ENCODE peak calls at places on chromosomes 6 and 20, in seven cellular contexts. R is CD8-positive, alpha-beta T cell; L is GM12878; O is GM23248; K is heart right ventricle; C is tibial artery; Q is A549. M is an unnamed sample. For H3K9me3 and H3K4me1, the result is how much of the 10 kb centered on the place peaks cover.

GRCh38 chr6:39853604-39854003 is 61.4 kb downstream of the DAAM2 start:
- DNase-seq in L (no peak), O (no peak), K (no peak), Q (no peak), C (no peak), R (no peak), M (no peak)

GRCh38 chr6:121430514-121431460 is 4.7 kb upstream of the GJA1 start:
- DNase-seq in R (no peak), L (no peak), O (peak), K (no peak), C (no peak), Q (peak), M (no peak)

GRCh38 chr6:51541847-51542246 is 545.6 kb downstream of the PKHD1 start:
- DNase-seq in L (no peak), R (no peak), O (peak), C (no peak), K (no peak), Q (no peak), M (no peak)

GRCh38 chr6:150894935-150895686 is 29.6 kb downstream of the MTHFD1L start:
- DNase-seq in O (peak), C (no peak), L (peak), R (no peak), K (peak), Q (no peak), M (no peak)

GRCh38 chr20:32685541-32686529 is 12.1 kb upstream of the C20orf203 start:
- DNase-seq in C (no peak), Q (no peak), R (no peak), K (peak), O (peak), L (no peak), M (no peak)

GRCh38 chr6:21133902-21134301 is 459.6 kb upstream of the SOX4 start:
- DNase-seq in R (no peak), O (no peak), Q (no peak), K (no peak), C (no peak), L (no peak), M (no peak)

GRCh38 chr6:166202321-166202733 is 34.7 kb upstream of the TBXT start:
- DNase-seq in K (peak), R (no peak), Q (no peak), C (no peak), O (no peak), L (peak), M (no peak)

GRCh38 chr6:113854531-113855499 is 2.3 kb upstream of the MARCKS start:
- DNase-seq in R (no peak), O (peak), K (peak), Q (peak), L (no peak), C (peak), M (peak)

GRCh38 chr6:30626484-30627366 is at the start of gene ATAT1:
- DNase-seq in K (peak), R (peak), L (peak), O (peak), C (peak), Q (peak), M (peak)

GRCh38 chr20:17664025-17664638 is 17.9 kb downstream of the RRBP1 start:
- DNase-seq in L (no peak), R (no peak), C (peak), O (no peak), Q (no peak), K (no peak), M (no peak)

GRCh38 chr20:17613328-17614175 is 43.7 kb downstream of the DSTN start:
- DNase-seq in O (no peak), C (peak), L (no peak), R (no peak), Q (no peak), K (no peak), M (no peak)

GRCh38 chr6:46538800-46539199 is 47.6 kb upstream of the RCAN2 start:
- DNase-seq in K (no peak), L (no peak), O (no peak), R (no peak), C (no peak), Q (no peak), M (no peak)

GRCh38 chr20:37364927-37365272 is 19.0 kb downstream of the SRC start:
- DNase-seq in R (no peak), O (no peak), L (no peak), C (no peak), K (no peak), Q (no peak), M (no peak)

GRCh38 chr6:167267896-167268528 is 23.1 kb upstream of the UNC93A start:
- DNase-seq in R (no peak), K (no peak), L (no peak), C (no peak), Q (no peak), O (no peak), M (no peak)

GRCh38 chr20:20548527-20549266 is 163.7 kb downstream of the RALGAPA2 start:
- DNase-seq in K (no peak), O (no peak), C (no peak), Q (no peak), L (no peak), R (no peak), M (no peak)

GRCh38 chr6:89706121-89706520 is 67.6 kb upstream of the LYRM2 start:
- DNase-seq in O (no peak), Q (no peak), K (no peak), R (no peak), C (no peak), L (no peak), M (no peak)

GRCh38 chr6:25014806-25015560 is 79.2 kb upstream of the RIPOR2 start:
- DNase-seq in K (no peak), L (no peak), Q (no peak), C (no peak), R (no peak), O (peak), M (peak)

GRCh38 chr6:145643760-145644159 is 91.6 kb downstream of the EPM2A start:
- DNase-seq in Q (no peak), O (peak), R (no peak), C (no peak), L (no peak), K (no peak), M (no peak)

GRCh38 chr6:166143011-166143410 is 24.6 kb downstream of the TBXT start:
- DNase-seq in R (no peak), O (no peak), L (no peak), Q (no peak), K (peak), C (no peak), M (no peak)

GRCh38 chr6:106473807-106474206 is 113.3 kb downstream of the CRYBG1 start:
- DNase-seq in C (no peak), R (no peak), Q (no peak), O (peak), K (no peak), L (no peak), M (no peak)

GRCh38 chr6:15476631-15477380 is 186.0 kb downstream of the DTNBP1 start:
- DNase-seq in L (no peak), K (no peak), O (peak), C (no peak), R (no peak), Q (no peak), M (no peak)

GRCh38 chr6:25085761-25086160 is 150.0 kb upstream of the RIPOR2 start:
- DNase-seq in R (no peak), L (no peak), Q (no peak), O (no peak), C (no peak), K (peak), M (no peak)

GRCh38 chr20:7031222-7031621 is 263.7 kb downstream of the BMP2 start:
- DNase-seq in K (no peak), O (peak), C (no peak), Q (peak), R (no peak), L (no peak), M (no peak)

GRCh38 chr6:34919651-34920050 is 30.6 kb downstream of the ANKS1A start:
- DNase-seq in L (no peak), C (no peak), Q (no peak), K (no peak), O (peak), R (no peak), M (no peak)

DNA sequence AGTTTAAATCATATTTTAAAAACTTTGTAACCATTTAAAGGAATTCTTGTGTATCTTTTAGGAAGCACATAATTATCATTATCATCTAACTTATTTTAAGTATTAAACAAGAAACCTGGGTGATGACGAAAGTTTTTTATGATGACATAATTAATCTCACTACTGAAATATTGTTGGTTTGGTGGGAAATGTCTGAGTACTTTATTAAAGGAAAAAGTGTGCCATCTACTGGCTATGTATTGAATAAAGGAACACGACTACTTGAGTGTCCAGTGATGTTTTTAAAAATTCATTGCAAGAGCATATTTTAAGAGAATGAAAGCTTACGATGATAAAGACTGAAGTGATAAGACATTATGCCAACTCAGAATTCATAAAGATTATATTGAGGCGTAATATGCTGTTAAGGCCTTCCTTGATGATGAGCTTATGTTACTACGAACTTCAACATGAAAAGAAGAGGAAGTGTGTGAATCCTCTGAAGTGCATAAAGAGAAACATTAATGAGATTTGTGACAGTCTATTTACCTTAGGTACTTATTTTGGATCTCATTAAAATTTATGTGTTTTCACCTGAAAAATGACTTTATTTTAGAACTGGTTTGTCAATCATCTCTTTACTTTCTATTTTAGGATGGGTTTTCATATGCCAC is 12.0 kb upstream of the TRMT11 start:
- DNase-seq in R (no peak), K (no peak), C (no peak), L (no peak), O (peak), Q (peak), M (no peak)
- H3K27ac ChIP-seq in R (no peak), K (no peak), C (no peak), L (no peak), O (no peak), Q (peak), M (no peak)

GRCh38 chr6:160586374-160586773 is 77.7 kb downstream of the LPA start:
- DNase-seq in Q (no peak), R (no peak), C (no peak), O (no peak), K (no peak), L (no peak), M (no peak)
- H3K9me3 ChIP-seq in Q (under half), R (under half), C (under half), O (under half), K (under half), L (under half), M (under half)

GRCh38 chr6:4851035-4851434 is 74.8 kb downstream of the CDYL start:
- DNase-seq in C (no peak), Q (no peak), K (no peak), L (no peak), O (no peak), R (no peak), M (no peak)
- H3K4me1 ChIP-seq in C (under half), Q (under half), K (under half), L (under half), O (under half), R (under half), M (under half)

DNA sequence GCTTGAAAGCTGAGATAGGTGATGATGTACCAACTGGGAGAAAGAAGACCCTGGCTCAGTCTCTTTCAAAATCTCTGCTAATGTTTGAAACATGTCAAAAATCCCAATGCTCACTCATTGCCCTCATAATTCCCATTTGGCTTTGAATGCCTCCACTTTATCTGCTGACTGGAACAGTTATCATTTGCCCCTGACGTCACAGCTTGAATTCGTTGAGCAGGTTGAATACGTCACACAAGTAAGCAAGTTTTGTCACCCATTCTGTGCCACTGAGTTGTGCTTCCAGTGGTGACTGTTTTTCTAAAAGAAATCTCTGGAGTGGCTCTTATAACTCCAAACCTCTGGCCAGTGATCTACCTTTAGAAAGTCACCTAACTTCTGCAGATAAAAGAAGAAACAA is 991.4 kb downstream of the EYS start:
- DNase-seq in O (no peak), K (no peak), R (no peak), C (no peak), L (no peak), Q (no peak), M (no peak)
- H3K27ac ChIP-seq in O (no peak), K (no peak), R (no peak), C (no peak), L (no peak), Q (no peak), M (no peak)

GRCh38 chr20:41604002-41604401 is 14.2 kb downstream of the CHD6 start:
- DNase-seq in C (no peak), Q (no peak), K (no peak), O (no peak), R (no peak), L (no peak), M (no peak)

GRCh38 chr20:41600926-41601631 is 17.1 kb downstream of the CHD6 start:
- DNase-seq in L (no peak), R (no peak), O (no peak), C (no peak), K (no peak), Q (no peak), M (no peak)

GRCh38 chr20:41598719-41599118 is 19.5 kb downstream of the CHD6 start:
- DNase-seq in C (no peak), Q (no peak), K (no peak), R (no peak), L (no peak), O (no peak), M (no peak)

GRCh38 chr20:41601742-41602141 is 16.4 kb downstream of the CHD6 start:
- DNase-seq in Q (no peak), R (no peak), C (no peak), K (no peak), L (no peak), O (no peak), M (no peak)

GRCh38 chr20:41599699-41600104 is 18.5 kb downstream of the CHD6 start:
- DNase-seq in Q (no peak), O (no peak), C (no peak), R (no peak), K (no peak), L (no peak), M (no peak)
- H3K9me3 ChIP-seq in Q (under half), O (under half), C (under half), R (under half), K (under half), L (half or more), M (under half)

DNA sequence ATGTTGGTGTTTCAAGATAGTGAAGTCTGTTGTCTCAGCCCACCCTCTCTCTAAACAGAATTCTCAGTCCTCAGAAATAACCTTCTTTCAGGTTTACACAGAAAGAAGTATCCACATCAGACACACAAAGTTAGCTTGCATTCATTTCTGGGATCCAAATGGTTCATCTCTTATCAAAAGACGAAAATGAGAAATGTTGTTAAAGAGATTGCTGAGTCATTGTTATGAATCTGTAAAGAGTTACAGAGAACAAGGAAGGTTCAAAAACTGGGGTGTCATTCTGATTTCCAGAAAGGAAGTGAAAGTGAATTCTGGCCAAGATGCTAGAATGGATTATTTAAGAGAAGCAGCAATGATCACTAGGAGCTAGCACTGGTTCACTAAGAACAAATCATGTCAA is 90.5 kb upstream of the ATXN1 start:
- DNase-seq in C (no peak), R (no peak), L (peak), K (no peak), O (no peak), Q (no peak), M (no peak)
- H3K4me1 ChIP-seq in C (under half), R (under half), L (under half), K (under half), O (under half), Q (under half), M (under half)

M was measured in ovary.